ENCODE peak calls at places on chromosome 18, in ten cellular contexts. One of them, this sample, is unnamed.

GRCh38 chr18:48777026-48777736 is 173.6 kb downstream of the SMAD7 start:
- DNase-seq in NCI-H510A treated with DMSO at 0.1 percent for 48 hours: peak; percentile 24
- DNase-seq in GM23248: peak; percentile 61
- DNase-seq in progenitor cell of endocrine pancreas: peak; percentile 59
- DNase-seq in small intestine: peak; percentile 59
- DNase-seq in activated T-helper 1 cell treated with anti-CD3 and anti-CD28 coated beads, Interleukin-12 subunit alpha, Interleukin-12 subunit beta, Interleukin-2, Interleukin-4 antibody, amounts not matched to agents 30 ng/mL and 10 ng/mL and 1 ng/mL, durations not matched to agents 14 hours and 24 hours and 36 hours: peak; percentile 59
- DNase-seq in astrocyte of the hippocampus: peak; percentile 79
- DNase-seq in central memory CD4-positive, alpha-beta T cell: peak; percentile 66
- DNase-seq in BJ: no peak
- DNase-seq in AG09319: no peak
- DNase-seq in this sample: no peak

GRCh38 chr18:2981212-2981728 is 31.7 kb downstream of the LPIN2 start:
- DNase-seq in NCI-H510A treated with DMSO at 0.1 percent for 48 hours: no peak
- DNase-seq in GM23248: peak; percentile 88
- DNase-seq in progenitor cell of endocrine pancreas: no peak
- DNase-seq in small intestine: peak; percentile 93
- DNase-seq in activated T-helper 1 cell treated with anti-CD3 and anti-CD28 coated beads, Interleukin-12 subunit alpha, Interleukin-12 subunit beta, Interleukin-2, Interleukin-4 antibody, amounts not matched to agents 30 ng/mL and 10 ng/mL and 1 ng/mL, durations not matched to agents 14 hours and 24 hours and 36 hours: no peak
- DNase-seq in astrocyte of the hippocampus: peak; percentile 63
- DNase-seq in central memory CD4-positive, alpha-beta T cell: no peak
- DNase-seq in BJ: peak; percentile 89
- DNase-seq in AG09319: no peak
- DNase-seq in this sample: no peak

GRCh38 chr18:2050702-2051201 is 520.6 kb downstream of the METTL4 start:
- DNase-seq in NCI-H510A treated with DMSO at 0.1 percent for 48 hours: no peak
- DNase-seq in GM23248: no peak
- DNase-seq in progenitor cell of endocrine pancreas: no peak
- DNase-seq in small intestine: no peak
- DNase-seq in activated T-helper 1 cell treated with anti-CD3 and anti-CD28 coated beads, Interleukin-12 subunit alpha, Interleukin-12 subunit beta, Interleukin-2, Interleukin-4 antibody, amounts not matched to agents 30 ng/mL and 10 ng/mL and 1 ng/mL, durations not matched to agents 14 hours and 24 hours and 36 hours: no peak
- DNase-seq in astrocyte of the hippocampus: peak; percentile 62
- DNase-seq in central memory CD4-positive, alpha-beta T cell: no peak
- DNase-seq in BJ: no peak
- DNase-seq in AG09319: no peak
- DNase-seq in this sample: no peak

GRCh38 chr18:48973731-48974130 is 23.0 kb upstream of the SMAD7 start:
- DNase-seq in NCI-H510A treated with DMSO at 0.1 percent for 48 hours: no peak
- DNase-seq in GM23248: peak; percentile 63
- DNase-seq in progenitor cell of endocrine pancreas: no peak
- DNase-seq in small intestine: peak; percentile 80
- DNase-seq in activated T-helper 1 cell treated with anti-CD3 and anti-CD28 coated beads, Interleukin-12 subunit alpha, Interleukin-12 subunit beta, Interleukin-2, Interleukin-4 antibody, amounts not matched to agents 30 ng/mL and 10 ng/mL and 1 ng/mL, durations not matched to agents 14 hours and 24 hours and 36 hours: no peak
- DNase-seq in astrocyte of the hippocampus: no peak
- DNase-seq in central memory CD4-positive, alpha-beta T cell: no peak
- DNase-seq in BJ: no peak
- DNase-seq in AG09319: no peak
- DNase-seq in this sample: no peak

GRCh38 chr18:3796434-3796833 is 346.5 kb downstream of the TGIF1 start:
- DNase-seq in NCI-H510A treated with DMSO at 0.1 percent for 48 hours: no peak
- DNase-seq in GM23248: no peak
- DNase-seq in progenitor cell of endocrine pancreas: no peak
- DNase-seq in small intestine: no peak
- DNase-seq in activated T-helper 1 cell treated with anti-CD3 and anti-CD28 coated beads, Interleukin-12 subunit alpha, Interleukin-12 subunit beta, Interleukin-2, Interleukin-4 antibody, amounts not matched to agents 30 ng/mL and 10 ng/mL and 1 ng/mL, durations not matched to agents 14 hours and 24 hours and 36 hours: no peak
- DNase-seq in astrocyte of the hippocampus: no peak
- DNase-seq in central memory CD4-positive, alpha-beta T cell: no peak
- DNase-seq in BJ: no peak
- DNase-seq in AG09319: no peak
- DNase-seq in this sample: no peak

GRCh38 chr18:31487251-31488015 is 10.5 kb upstream of the DSG2 start:
- DNase-seq in NCI-H510A treated with DMSO at 0.1 percent for 48 hours: no peak
- DNase-seq in GM23248: peak; percentile 88
- DNase-seq in progenitor cell of endocrine pancreas: no peak
- DNase-seq in small intestine: no peak
- DNase-seq in activated T-helper 1 cell treated with anti-CD3 and anti-CD28 coated beads, Interleukin-12 subunit alpha, Interleukin-12 subunit beta, Interleukin-2, Interleukin-4 antibody, amounts not matched to agents 30 ng/mL and 10 ng/mL and 1 ng/mL, durations not matched to agents 14 hours and 24 hours and 36 hours: no peak
- DNase-seq in astrocyte of the hippocampus: peak; percentile 88
- DNase-seq in central memory CD4-positive, alpha-beta T cell: no peak
- DNase-seq in BJ: peak; percentile 4
- DNase-seq in AG09319: no peak
- DNase-seq in this sample: no peak

GRCh38 chr18:63131944-63132818 is 187.4 kb downstream of the BCL2 start:
- DNase-seq in NCI-H510A treated with DMSO at 0.1 percent for 48 hours: peak; percentile 84
- DNase-seq in GM23248: no peak
- DNase-seq in progenitor cell of endocrine pancreas: no peak
- DNase-seq in small intestine: peak; percentile 63
- DNase-seq in activated T-helper 1 cell treated with anti-CD3 and anti-CD28 coated beads, Interleukin-12 subunit alpha, Interleukin-12 subunit beta, Interleukin-2, Interleukin-4 antibody, amounts not matched to agents 30 ng/mL and 10 ng/mL and 1 ng/mL, durations not matched to agents 14 hours and 24 hours and 36 hours: no peak
- DNase-seq in astrocyte of the hippocampus: no peak
- DNase-seq in central memory CD4-positive, alpha-beta T cell: no peak
- DNase-seq in BJ: no peak
- DNase-seq in AG09319: no peak
- DNase-seq in this sample: no peak

GRCh38 chr18:73124165-73124564 is 256.4 kb upstream of the NETO1 start:
- DNase-seq in NCI-H510A treated with DMSO at 0.1 percent for 48 hours: no peak
- DNase-seq in GM23248: no peak
- DNase-seq in progenitor cell of endocrine pancreas: no peak
- DNase-seq in small intestine: no peak
- DNase-seq in activated T-helper 1 cell treated with anti-CD3 and anti-CD28 coated beads, Interleukin-12 subunit alpha, Interleukin-12 subunit beta, Interleukin-2, Interleukin-4 antibody, amounts not matched to agents 30 ng/mL and 10 ng/mL and 1 ng/mL, durations not matched to agents 14 hours and 24 hours and 36 hours: no peak
- DNase-seq in astrocyte of the hippocampus: peak; percentile 14
- DNase-seq in central memory CD4-positive, alpha-beta T cell: no peak
- DNase-seq in BJ: no peak
- DNase-seq in AG09319: no peak
- DNase-seq in this sample: no peak

GRCh38 chr18:63878343-63878742 is 9.2 kb upstream of the SERPINB2 start:
- DNase-seq in NCI-H510A treated with DMSO at 0.1 percent for 48 hours: no peak
- DNase-seq in GM23248: peak; percentile 71
- DNase-seq in progenitor cell of endocrine pancreas: no peak
- DNase-seq in small intestine: no peak
- DNase-seq in activated T-helper 1 cell treated with anti-CD3 and anti-CD28 coated beads, Interleukin-12 subunit alpha, Interleukin-12 subunit beta, Interleukin-2, Interleukin-4 antibody, amounts not matched to agents 30 ng/mL and 10 ng/mL and 1 ng/mL, durations not matched to agents 14 hours and 24 hours and 36 hours: no peak
- DNase-seq in astrocyte of the hippocampus: no peak
- DNase-seq in central memory CD4-positive, alpha-beta T cell: no peak
- DNase-seq in BJ: no peak
- DNase-seq in AG09319: peak; percentile 31
- DNase-seq in this sample: no peak

GRCh38 chr18:23456835-23457234 is 3.7 kb downstream of the RIOK3 start:
- DNase-seq in NCI-H510A treated with DMSO at 0.1 percent for 48 hours: no peak
- DNase-seq in GM23248: peak; percentile 22
- DNase-seq in progenitor cell of endocrine pancreas: no peak
- DNase-seq in small intestine: no peak
- DNase-seq in activated T-helper 1 cell treated with anti-CD3 and anti-CD28 coated beads, Interleukin-12 subunit alpha, Interleukin-12 subunit beta, Interleukin-2, Interleukin-4 antibody, amounts not matched to agents 30 ng/mL and 10 ng/mL and 1 ng/mL, durations not matched to agents 14 hours and 24 hours and 36 hours: no peak
- DNase-seq in astrocyte of the hippocampus: no peak
- DNase-seq in central memory CD4-positive, alpha-beta T cell: no peak
- DNase-seq in BJ: no peak
- DNase-seq in AG09319: no peak
- DNase-seq in this sample: no peak

GRCh38 chr18:80183273-80184050 is 63.9 kb downstream of the PARD6G start:
- DNase-seq in NCI-H510A treated with DMSO at 0.1 percent for 48 hours: peak; percentile 13
- DNase-seq in GM23248: no peak
- DNase-seq in progenitor cell of endocrine pancreas: no peak
- DNase-seq in small intestine: no peak
- DNase-seq in activated T-helper 1 cell treated with anti-CD3 and anti-CD28 coated beads, Interleukin-12 subunit alpha, Interleukin-12 subunit beta, Interleukin-2, Interleukin-4 antibody, amounts not matched to agents 30 ng/mL and 10 ng/mL and 1 ng/mL, durations not matched to agents 14 hours and 24 hours and 36 hours: no peak
- DNase-seq in astrocyte of the hippocampus: no peak
- DNase-seq in central memory CD4-positive, alpha-beta T cell: no peak
- DNase-seq in BJ: no peak
- DNase-seq in AG09319: no peak
- DNase-seq in this sample: no peak

GRCh38 chr18:14976736-14977430 is 228.9 kb downstream of the ANKRD30B start:
- DNase-seq in NCI-H510A treated with DMSO at 0.1 percent for 48 hours: no peak
- DNase-seq in GM23248: peak; percentile 38
- DNase-seq in progenitor cell of endocrine pancreas: no peak
- DNase-seq in small intestine: no peak
- DNase-seq in activated T-helper 1 cell treated with anti-CD3 and anti-CD28 coated beads, Interleukin-12 subunit alpha, Interleukin-12 subunit beta, Interleukin-2, Interleukin-4 antibody, amounts not matched to agents 30 ng/mL and 10 ng/mL and 1 ng/mL, durations not matched to agents 14 hours and 24 hours and 36 hours: no peak
- DNase-seq in astrocyte of the hippocampus: no peak
- DNase-seq in central memory CD4-positive, alpha-beta T cell: no peak
- DNase-seq in BJ: no peak
- DNase-seq in AG09319: peak; percentile 16
- DNase-seq in this sample: no peak

GRCh38 chr18:62282188-62282629 is 42.9 kb upstream of the TNFRSF11A start:
- DNase-seq in NCI-H510A treated with DMSO at 0.1 percent for 48 hours: no peak
- DNase-seq in GM23248: peak; percentile 86
- DNase-seq in progenitor cell of endocrine pancreas: no peak
- DNase-seq in small intestine: no peak
- DNase-seq in activated T-helper 1 cell treated with anti-CD3 and anti-CD28 coated beads, Interleukin-12 subunit alpha, Interleukin-12 subunit beta, Interleukin-2, Interleukin-4 antibody, amounts not matched to agents 30 ng/mL and 10 ng/mL and 1 ng/mL, durations not matched to agents 14 hours and 24 hours and 36 hours: no peak
- DNase-seq in astrocyte of the hippocampus: peak; percentile 63
- DNase-seq in central memory CD4-positive, alpha-beta T cell: no peak
- DNase-seq in BJ: peak; percentile 27
- DNase-seq in AG09319: peak; percentile 12
- DNase-seq in this sample: no peak

GRCh38 chr18:22783662-22784076 is 149.5 kb upstream of the RBBP8 start:
- DNase-seq in NCI-H510A treated with DMSO at 0.1 percent for 48 hours: no peak
- DNase-seq in GM23248: no peak
- DNase-seq in progenitor cell of endocrine pancreas: no peak
- DNase-seq in small intestine: no peak
- DNase-seq in activated T-helper 1 cell treated with anti-CD3 and anti-CD28 coated beads, Interleukin-12 subunit alpha, Interleukin-12 subunit beta, Interleukin-2, Interleukin-4 antibody, amounts not matched to agents 30 ng/mL and 10 ng/mL and 1 ng/mL, durations not matched to agents 14 hours and 24 hours and 36 hours: no peak
- DNase-seq in astrocyte of the hippocampus: no peak
- DNase-seq in central memory CD4-positive, alpha-beta T cell: no peak
- DNase-seq in BJ: no peak
- DNase-seq in AG09319: no peak
- DNase-seq in this sample: no peak

GRCh38 chr18:42706618-42707017 is 408.9 kb downstream of the RIT2 start:
- DNase-seq in NCI-H510A treated with DMSO at 0.1 percent for 48 hours: peak; percentile 99
- DNase-seq in GM23248: no peak
- DNase-seq in progenitor cell of endocrine pancreas: no peak
- DNase-seq in small intestine: peak; percentile 3
- DNase-seq in activated T-helper 1 cell treated with anti-CD3 and anti-CD28 coated beads, Interleukin-12 subunit alpha, Interleukin-12 subunit beta, Interleukin-2, Interleukin-4 antibody, amounts not matched to agents 30 ng/mL and 10 ng/mL and 1 ng/mL, durations not matched to agents 14 hours and 24 hours and 36 hours: no peak
- DNase-seq in astrocyte of the hippocampus: no peak
- DNase-seq in central memory CD4-positive, alpha-beta T cell: no peak
- DNase-seq in BJ: no peak
- DNase-seq in AG09319: no peak
- DNase-seq in this sample: no peak

GRCh38 chr18:76468345-76469275 is 26.4 kb downstream of the ZNF516 start:
- DNase-seq in NCI-H510A treated with DMSO at 0.1 percent for 48 hours: no peak
- DNase-seq in GM23248: no peak
- DNase-seq in progenitor cell of endocrine pancreas: no peak
- DNase-seq in small intestine: no peak
- DNase-seq in activated T-helper 1 cell treated with anti-CD3 and anti-CD28 coated beads, Interleukin-12 subunit alpha, Interleukin-12 subunit beta, Interleukin-2, Interleukin-4 antibody, amounts not matched to agents 30 ng/mL and 10 ng/mL and 1 ng/mL, durations not matched to agents 14 hours and 24 hours and 36 hours: no peak
- DNase-seq in astrocyte of the hippocampus: no peak
- DNase-seq in central memory CD4-positive, alpha-beta T cell: no peak
- DNase-seq in BJ: peak; percentile 75
- DNase-seq in AG09319: no peak
- DNase-seq in this sample: no peak

GRCh38 chr18:59220164-59220783 is 316 bp downstream of the GRP start:
- DNase-seq in NCI-H510A treated with DMSO at 0.1 percent for 48 hours: peak; percentile 84
- DNase-seq in GM23248: peak; percentile 27
- DNase-seq in progenitor cell of endocrine pancreas: no peak
- DNase-seq in small intestine: no peak
- DNase-seq in activated T-helper 1 cell treated with anti-CD3 and anti-CD28 coated beads, Interleukin-12 subunit alpha, Interleukin-12 subunit beta, Interleukin-2, Interleukin-4 antibody, amounts not matched to agents 30 ng/mL and 10 ng/mL and 1 ng/mL, durations not matched to agents 14 hours and 24 hours and 36 hours: no peak
- DNase-seq in astrocyte of the hippocampus: peak; percentile 16
- DNase-seq in central memory CD4-positive, alpha-beta T cell: no peak
- DNase-seq in BJ: no peak
- DNase-seq in AG09319: no peak
- DNase-seq in this sample: no peak

GRCh38 chr18:8946046-8946838 is 156.3 kb upstream of the NDUFV2 start:
- DNase-seq in NCI-H510A treated with DMSO at 0.1 percent for 48 hours: no peak
- DNase-seq in GM23248: peak; percentile 95
- DNase-seq in progenitor cell of endocrine pancreas: no peak
- DNase-seq in small intestine: no peak
- DNase-seq in activated T-helper 1 cell treated with anti-CD3 and anti-CD28 coated beads, Interleukin-12 subunit alpha, Interleukin-12 subunit beta, Interleukin-2, Interleukin-4 antibody, amounts not matched to agents 30 ng/mL and 10 ng/mL and 1 ng/mL, durations not matched to agents 14 hours and 24 hours and 36 hours: no peak
- DNase-seq in astrocyte of the hippocampus: peak; percentile 78
- DNase-seq in central memory CD4-positive, alpha-beta T cell: no peak
- DNase-seq in BJ: peak; percentile 95
- DNase-seq in AG09319: peak; percentile 83
- DNase-seq in this sample: no peak

This sample was measured in CMK.